ENCODE peak calls at places on chromosomes 5 and 9, in six cellular contexts. G, R, N, H, Q and U are unnamed samples.

GRCh38 chr9:72363226-72363625 is 1.8 kb downstream of the ZFAND5 start:
- DNase-seq in N (no peak), R (peak; percentile 23), Q (no peak), G (peak; percentile 5), H (no peak), U (no peak)

GRCh38 chr5:160485364-160486010 is 63.8 kb downstream of the PTTG1 start:
- DNase-seq in Q (no peak), G (no peak), H (no peak), N (no peak), R (no peak), U (no peak)

GRCh38 chr9:121133104-121133816 is 58.5 kb downstream of the CNTRL start:
- DNase-seq in Q (no peak), N (no peak), H (peak; percentile 87), R (no peak), G (no peak), U (peak; percentile 38)

GRCh38 chr9:6827370-6827949 is 69.7 kb downstream of the KDM4C start:
- DNase-seq in H (peak; percentile 63), Q (no peak), N (peak; percentile 50), G (peak; percentile 66), R (peak; percentile 71), U (no peak)

GRCh38 chr5:1003296-1003937 is 5.2 kb upstream of the NKD2 start:
- DNase-seq in R (peak; percentile 12), Q (peak; percentile 31), G (no peak), N (no peak), H (no peak), U (no peak)

GRCh38 chr5:128135286-128135685 is 51.7 kb downstream of the SLC12A2 start:
- DNase-seq in G (no peak), H (no peak), Q (no peak), R (no peak), N (no peak), U (no peak)

GRCh38 chr9:113361304-113362018 is 12.1 kb downstream of the BSPRY start:
- DNase-seq in N (no peak), R (peak; percentile 45), Q (no peak), G (no peak), H (no peak), U (no peak)

GRCh38 chr5:171965740-171966139 is 40.7 kb downstream of the FBXW11 start:
- DNase-seq in N (no peak), Q (no peak), R (no peak), H (no peak), G (no peak), U (no peak)